ENCODE peak calls at places on chromosomes 16 and 17, in nine cellular contexts. N is fibroblast of villous mesenchyme, L is astrocyte of the cerebellum, X is body of pancreas, Y is cardiac fibroblast, U is lung, H is HL-60, J is Caco-2, K is transverse colon. D is an unnamed sample.

GRCh38 chr16:81517630-81518438 is 73.2 kb downstream of the CMIP start:
- DNase-seq in N (peak; percentile 29), L (no peak), X (no peak), Y (peak; percentile 43), U (no peak), H (no peak), J (no peak), K (no peak), D (peak; percentile 66)

GRCh38 chr17:77604301-77605031 is 354.0 kb upstream of the TNRC6C start:
- DNase-seq in N (no peak), L (no peak), X (no peak), Y (no peak), U (no peak), H (no peak), J (no peak), K (no peak), D (no peak)

GRCh38 chr17:38563362-38564253 is 42.1 kb downstream of the SRCIN1 start:
- DNase-seq in N (no peak), L (no peak), X (no peak), Y (no peak), U (no peak), H (no peak), J (no peak), K (no peak), D (no peak)

GRCh38 chr16:11977206-11978041 is 890 bp downstream of the SNX29 start:
- DNase-seq in N (peak; percentile 89), L (peak; percentile 42), X (no peak), Y (peak; percentile 81), U (no peak), H (no peak), J (no peak), K (peak; percentile 24), D (peak; percentile 92)

GRCh38 chr17:49381033-49381432 is 19.0 kb upstream of the ZNF652 start:
- DNase-seq in N (no peak), L (no peak), X (peak; percentile 26), Y (no peak), U (peak; percentile 59), H (no peak), J (peak; percentile 40), K (no peak), D (no peak)

GRCh38 chr17:64608571-64608981 is 53.5 kb downstream of the SMURF2 start:
- DNase-seq in N (peak; percentile 41), L (no peak), X (no peak), Y (peak; percentile 72), U (no peak), H (no peak), J (no peak), K (no peak), D (peak; percentile 61)

GRCh38 chr16:11871193-11871592 is 19.9 kb upstream of the RSL1D1 start:
- DNase-seq in N (peak; percentile 73), L (no peak), X (no peak), Y (peak; percentile 56), U (peak; percentile 37), H (no peak), J (peak; percentile 37), K (no peak), D (peak; percentile 70)

GRCh38 chr16:49932943-49933342 is 77.0 kb upstream of the ZNF423 start:
- DNase-seq in N (peak; percentile 22), L (no peak), X (no peak), Y (peak; percentile 34), U (no peak), H (no peak), J (no peak), K (no peak), D (peak; percentile 30)

GRCh38 chr16:4450921-4451619 is 23.4 kb downstream of the NMRAL1 start:
- DNase-seq in N (peak; percentile 35), L (no peak), X (no peak), Y (no peak), U (no peak), H (no peak), J (no peak), K (no peak), D (no peak)

GRCh38 chr16:57764341-57765159 is 29.0 kb downstream of the KATNB1 start:
- DNase-seq in N (peak; percentile 71), L (peak; percentile 13), X (no peak), Y (peak; percentile 88), U (no peak), H (peak; percentile 60), J (peak; percentile 75), K (no peak), D (peak; percentile 90)

GRCh38 chr17:82767041-82767754 is 15.3 kb downstream of the TBCD start:
- DNase-seq in N (peak; percentile 66), L (no peak), X (peak; percentile 63), Y (peak; percentile 60), U (peak; percentile 61), H (no peak), J (peak; percentile 71), K (peak; percentile 72), D (peak; percentile 55)

GRCh38 chr16:81174644-81175324 is 63.7 kb upstream of the BCO1 start:
- DNase-seq in N (peak; percentile 23), L (no peak), X (no peak), Y (peak; percentile 35), U (no peak), H (no peak), J (no peak), K (no peak), D (no peak)

GRCh38 chr16:70805787-70806186 is 4.8 kb upstream of the VAC14 start:
- DNase-seq in N (peak; percentile 38), L (no peak), X (no peak), Y (peak; percentile 93), U (no peak), H (no peak), J (no peak), K (no peak), D (peak; percentile 90)

GRCh38 chr16:70804153-70804728 is 3.3 kb upstream of the VAC14 start:
- DNase-seq in N (peak; percentile 85), L (peak; percentile 29), X (no peak), Y (peak; percentile 98), U (no peak), H (peak; percentile 91), J (no peak), K (no peak), D (peak; percentile 98)

GRCh38 chr16:70803354-70803753 is 2.4 kb upstream of the VAC14 start:
- DNase-seq in N (peak; percentile 29), L (no peak), X (no peak), Y (peak; percentile 63), U (no peak), H (no peak), J (no peak), K (no peak), D (no peak)

GRCh38 chr16:70805380-70805779 is 4.4 kb upstream of the VAC14 start:
- DNase-seq in N (no peak), L (no peak), X (no peak), Y (peak; percentile 61), U (no peak), H (no peak), J (no peak), K (no peak), D (peak; percentile 51)

GRCh38 chr16:70804729-70805169 is 3.8 kb upstream of the VAC14 start:
- DNase-seq in N (no peak), L (no peak), X (no peak), Y (no peak), U (no peak), H (no peak), J (no peak), K (no peak), D (no peak)
- H3K4me3 ChIP-seq in N (no peak overlapping the region), L (no peak overlapping the region), X (no peak overlapping the region), Y (no peak overlapping the region), U (no peak overlapping the region), H (no peak overlapping the region), J (no peak overlapping the region), K (no peak overlapping the region), D (no peak overlapping the region)

GRCh38 chr16:84957192-84957591 is 54.1 kb downstream of the ZDHHC7 start:
- DNase-seq in N (no peak), L (no peak), X (no peak), Y (no peak), U (no peak), H (no peak), J (no peak), K (no peak), D (no peak)

GRCh38 chr16:84960942-84961341 is 50.4 kb downstream of the ZDHHC7 start:
- DNase-seq in N (no peak), L (no peak), X (no peak), Y (no peak), U (no peak), H (no peak), J (no peak), K (no peak), D (no peak)

GRCh38 chr16:84957792-84958191 is 53.5 kb downstream of the ZDHHC7 start:
- DNase-seq in N (no peak), L (no peak), X (no peak), Y (no peak), U (no peak), H (no peak), J (no peak), K (no peak), D (no peak)

GRCh38 chr16:84959784-84960417 is 51.4 kb downstream of the ZDHHC7 start:
- DNase-seq in N (no peak), L (no peak), X (no peak), Y (no peak), U (no peak), H (no peak), J (no peak), K (no peak), D (no peak)

GRCh38 chr16:84959045-84959576 is 52.2 kb downstream of the ZDHHC7 start:
- DNase-seq in N (no peak), L (no peak), X (no peak), Y (no peak), U (no peak), H (no peak), J (peak; percentile 40), K (no peak), D (no peak)
- TF ChIP-seq CTCF in N (peak; percentile 35), L (no peak), X (no peak), Y (peak; percentile 31), U (no peak), H (peak; percentile 52), J (no peak), K (no peak), D (peak; percentile 7)

GRCh38 chr17:7972131-7972785 is 30.2 kb upstream of the GUCY2D start:
- DNase-seq in N (no peak), L (no peak), X (no peak), Y (no peak), U (no peak), H (no peak), J (no peak), K (no peak), D (peak; percentile 9)
- H3K4me3 ChIP-seq in N (no peak overlapping the region), L (no peak overlapping the region), X (no peak overlapping the region), Y (no peak overlapping the region), U (no peak overlapping the region), H (no peak overlapping the region), J (no peak overlapping the region), K (no peak overlapping the region), D (no peak overlapping the region)

DNA sequence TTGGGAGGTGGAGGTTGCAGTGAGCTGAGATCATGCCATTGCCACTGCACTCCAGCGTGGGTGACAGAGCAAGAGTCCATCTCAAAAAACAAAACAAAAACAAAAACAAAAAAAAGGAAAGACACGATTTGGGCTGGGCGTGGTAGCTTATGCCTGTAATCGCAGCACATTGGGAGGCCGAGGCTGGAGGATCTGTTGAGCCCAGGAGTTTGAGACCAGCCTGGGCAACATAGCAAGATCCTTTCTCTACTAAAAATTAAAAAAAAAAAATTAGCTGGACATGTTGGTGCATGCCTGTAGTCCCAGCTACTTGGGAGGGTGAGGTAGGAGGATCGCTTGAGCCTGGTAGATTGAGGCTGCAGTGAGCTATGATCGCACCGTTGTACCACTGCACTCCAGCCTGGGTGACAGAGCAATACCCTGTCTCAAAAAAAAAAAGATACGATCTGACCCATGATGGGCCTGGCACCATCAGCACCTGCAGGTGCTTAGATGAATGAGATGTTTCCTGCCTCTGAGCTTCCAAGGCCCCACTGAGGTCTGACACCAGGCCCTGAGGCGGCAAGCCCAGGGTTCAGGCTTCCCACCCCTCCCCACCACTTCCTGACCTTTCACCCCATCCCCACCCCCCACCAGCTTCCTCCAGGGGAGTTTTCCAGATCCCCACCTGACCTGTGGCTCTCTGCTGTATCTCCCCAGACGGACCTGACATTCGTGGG is 21.8 kb downstream of the ATP2A1 start:
- DNase-seq in N (no peak), L (no peak), X (no peak), Y (no peak), U (no peak), H (no peak), J (no peak), K (no peak), D (no peak)
- TF ChIP-seq CTCF in N (no peak), L (no peak), X (no peak), Y (no peak), U (no peak), H (no peak), J (no peak), K (no peak), D (no peak)

D was measured in fibroblast of mammary gland.